ENCODE peak calls at places on chromosomes 1 and 21, in five cellular contexts. X is progenitor cell of endocrine pancreas; H is stimulated activated CD4-positive, alpha-beta T cell treated with anti-CD3 and anti-CD28 coated beads, Interleukin-15, amount 100 ng/mL, for 1 hour; Z is smooth muscle cell of the brain vasculature; D is GM03348. L is an unnamed sample.

GRCh38 chr1:12088607-12089006 is 25.5 kb downstream of the TNFRSF8 start:
- DNase-seq in X (no peak), H (no peak), Z (no peak), D (no peak), L (no peak)

GRCh38 chr1:193538004-193538355 is 351.6 kb upstream of the B3GALT2 start:
- DNase-seq in X (no peak), H (no peak), Z (no peak), D (no peak), L (no peak)

GRCh38 chr1:235450886-235451457 is 53.3 kb downstream of the B3GALNT2 start:
- DNase-seq in X (no peak), H (no peak), Z (no peak), D (no peak), L (no peak)

GRCh38 chr1:116733466-116734108 is 20.6 kb upstream of the CD2 start:
- DNase-seq in X (no peak), H (no peak), Z (no peak), D (no peak), L (no peak)

GRCh38 chr1:34156739-34157138 is 8.3 kb downstream of the CSMD2 start:
- DNase-seq in X (no peak), H (no peak), Z (no peak), D (no peak), L (no peak)

GRCh38 chr1:161382214-161383019 is 14.7 kb upstream of the CFAP126 start:
- DNase-seq in X (no peak), H (no peak), Z (peak; percentile 31), D (peak; percentile 68), L (peak; percentile 29)

GRCh38 chr1:101089608-101090007 is 64.0 kb upstream of the DPH5 start:
- DNase-seq in X (no peak), H (no peak), Z (no peak), D (no peak), L (no peak)

GRCh38 chr21:40793057-40793456 is 53.9 kb downstream of the DSCAM start:
- DNase-seq in X (no peak), H (no peak), Z (no peak), D (no peak), L (no peak)

GRCh38 chr1:65330021-65330420 is 20.7 kb downstream of the DNAJC6 start:
- DNase-seq in X (no peak), H (no peak), Z (no peak), D (no peak), L (no peak)

GRCh38 chr1:58477390-58477789 is 69.1 kb downstream of the OMA1 start:
- DNase-seq in X (no peak), H (no peak), Z (no peak), D (no peak), L (no peak)

GRCh38 chr1:180131510-180131909 is 23.2 kb upstream of the QSOX1 start:
- DNase-seq in X (no peak), H (no peak), Z (no peak), D (peak; percentile 87), L (no peak)

GRCh38 chr1:209416660-209417059 is 166.9 kb upstream of the CAMK1G start:
- DNase-seq in X (no peak), H (no peak), Z (no peak), D (no peak), L (no peak)

GRCh38 chr1:173118404-173118803 is 67.7 kb upstream of the TNFSF18 start:
- DNase-seq in X (no peak), H (no peak), Z (no peak), D (no peak), L (no peak)

GRCh38 chr1:63968663-63969460 is 195.0 kb downstream of the ROR1 start:
- DNase-seq in X (no peak), H (no peak), Z (no peak), D (peak; percentile 44), L (no peak)

GRCh38 chr1:206430031-206430983 is 40.0 kb upstream of the IKBKE start:
- DNase-seq in X (no peak), H (no peak), Z (no peak), D (peak; percentile 75), L (no peak)

GRCh38 chr1:56025942-56026341 is 553.4 kb downstream of the PLPP3 start:
- DNase-seq in X (no peak), H (no peak), Z (no peak), D (no peak), L (no peak)

GRCh38 chr1:3245768-3246167 is 176.8 kb downstream of the PRDM16 start:
- DNase-seq in X (no peak), H (no peak), Z (no peak), D (no peak), L (no peak)

GRCh38 chr1:107196973-107197562 is 56.2 kb downstream of the NTNG1 start:
- DNase-seq in X (no peak), H (no peak), Z (no peak), D (no peak), L (peak; percentile 12)

GRCh38 chr1:66266756-66267155 is 267.2 kb upstream of the SGIP1 start:
- DNase-seq in X (no peak), H (no peak), Z (no peak), D (peak; percentile 16), L (no peak)

GRCh38 chr1:209095627-209096595 is 487.6 kb upstream of the CAMK1G start:
- DNase-seq in X (no peak), H (no peak), Z (no peak), D (peak; percentile 74), L (no peak)

GRCh38 chr1:169999357-169999756 is 75.1 kb downstream of the KIFAP3 start:
- DNase-seq in X (no peak), H (no peak), Z (no peak), D (peak; percentile 52), L (no peak)

GRCh38 chr21:25862596-25862995 is 127.8 kb downstream of the GABPA start:
- DNase-seq in X (no peak), H (no peak), Z (no peak), D (peak; percentile 20), L (no peak)

GRCh38 chr1:62493656-62494055 is 56.8 kb downstream of the USP1 start:
- DNase-seq in X (no peak), H (no peak), Z (no peak), D (no peak), L (no peak)

GRCh38 chr1:4665456-4665855 is 11.0 kb downstream of the AJAP1 start:
- DNase-seq in X (no peak), H (no peak), Z (no peak), D (no peak), L (no peak)